ENCODE peak calls at places on chromosome 22, in nine cellular contexts. G is mucosa of descending colon, X is psoas muscle, M is heart left ventricle, U is transverse colon, F is foreskin fibroblast, O is GM12865, A is hepatocyte, L is PC-3. K is an unnamed sample.

GRCh38 chr22:16988257-16988656 is 19.8 kb downstream of the GAB4 start:
- DNase-seq in G (no peak), X (no peak), M (no peak), U (no peak), F (no peak), O (no peak), A (no peak), L (no peak), K (no peak)

GRCh38 chr22:19105456-19105855 is 16.8 kb downstream of the DGCR2 start:
- DNase-seq in G (no peak), X (peak), M (no peak), U (no peak), F (no peak), O (no peak), A (no peak), L (no peak), K (no peak)

GRCh38 chr22:48651036-48651890 is 1176.4 kb downstream of the BRD1 start:
- DNase-seq in G (no peak), X (no peak), M (no peak), U (no peak), F (no peak), O (no peak), A (no peak), L (no peak), K (no peak)

GRCh38 chr22:38925571-38926041 is 31.8 kb upstream of the APOBEC3A start:
- DNase-seq in G (no peak), X (no peak), M (no peak), U (no peak), F (peak), O (no peak), A (no peak), L (peak), K (no peak)

GRCh38 chr22:31084811-31085492 is 3.8 kb downstream of the SMTN start:
- DNase-seq in G (peak), X (peak), M (peak), U (peak), F (peak), O (peak), A (peak), L (no peak), K (peak)

GRCh38 chr22:31020334-31020733 is 51.3 kb downstream of the TUG1 start:
- DNase-seq in G (no peak), X (no peak), M (no peak), U (no peak), F (no peak), O (no peak), A (no peak), L (no peak), K (no peak)

GRCh38 chr22:19514831-19515565 is 9.2 kb downstream of the CLDN5 start:
- DNase-seq in G (no peak), X (no peak), M (no peak), U (no peak), F (peak), O (no peak), A (no peak), L (no peak), K (peak)

GRCh38 chr22:30017824-30018223 is 62.4 kb upstream of the HORMAD2 start:
- DNase-seq in G (no peak), X (no peak), M (no peak), U (no peak), F (no peak), O (no peak), A (no peak), L (no peak), K (no peak)

GRCh38 chr22:23834830-23835772 is 3.7 kb downstream of the DERL3 start:
- DNase-seq in G (peak), X (peak), M (peak), U (peak), F (no peak), O (no peak), A (no peak), L (no peak), K (no peak)

GRCh38 chr22:30245985-30246901 is at the start of gene LIF:
- DNase-seq in G (peak), X (no peak), M (no peak), U (peak), F (peak), O (peak), A (peak), L (no peak), K (peak)

GRCh38 chr22:42939941-42940653 is 74.9 kb downstream of the PACSIN2 start:
- DNase-seq in G (peak), X (no peak), M (peak), U (peak), F (peak), O (no peak), A (peak), L (peak), K (peak)

GRCh38 chr22:32542332-32543019 is 67.9 kb downstream of the FBXO7 start:
- DNase-seq in G (no peak), X (peak), M (peak), U (peak), F (no peak), O (no peak), A (no peak), L (no peak), K (no peak)

GRCh38 chr22:44890416-44891292 is 119.2 kb downstream of the PHF21B start:
- DNase-seq in G (no peak), X (peak), M (no peak), U (no peak), F (no peak), O (no peak), A (no peak), L (no peak), K (no peak)

GRCh38 chr22:25160120-25160996 is 39.3 kb upstream of the CRYBB3 start:
- DNase-seq in G (no peak), X (no peak), M (no peak), U (no peak), F (no peak), O (no peak), A (no peak), L (no peak), K (no peak)

GRCh38 chr22:28798810-28799124 is 1.6 kb downstream of the XBP1 start:
- DNase-seq in G (no peak), X (no peak), M (no peak), U (no peak), F (no peak), O (no peak), A (no peak), L (no peak), K (no peak)

GRCh38 chr22:26797910-26798309 is 140.5 kb downstream of the MIAT start:
- DNase-seq in G (no peak), X (no peak), M (no peak), U (no peak), F (no peak), O (peak), A (no peak), L (no peak), K (no peak)

GRCh38 chr22:48351376-48352085 is 1476.1 kb downstream of the BRD1 start:
- DNase-seq in G (no peak), X (peak), M (no peak), U (no peak), F (no peak), O (no peak), A (no peak), L (no peak), K (no peak)

GRCh38 chr22:27801197-27801615 is 350 bp downstream of the MN1 start:
- DNase-seq in G (peak), X (peak), M (peak), U (peak), F (peak), O (peak), A (peak), L (peak), K (peak)

GRCh38 chr22:20021196-20022181 is 579 bp downstream of the TANGO2 start:
- DNase-seq in G (peak), X (peak), M (peak), U (peak), F (peak), O (no peak), A (peak), L (peak), K (peak)

GRCh38 chr22:38981005-38981658 is 1.0 kb upstream of the APOBEC3B start:
- DNase-seq in G (no peak), X (peak), M (no peak), U (peak), F (peak), O (peak), A (peak), L (peak), K (peak)

GRCh38 chr22:27840436-27840835 is 38.9 kb upstream of the MN1 start:
- DNase-seq in G (no peak), X (no peak), M (no peak), U (no peak), F (no peak), O (no peak), A (no peak), L (no peak), K (no peak)

GRCh38 chr22:32106930-32107329 is 52.2 kb downstream of the C22orf42 start:
- DNase-seq in G (no peak), X (no peak), M (no peak), U (no peak), F (no peak), O (peak), A (peak), L (peak), K (peak)

GRCh38 chr22:38715176-38715764 is 9.5 kb downstream of the GTPBP1 start:
- DNase-seq in G (no peak), X (no peak), M (peak), U (no peak), F (no peak), O (no peak), A (no peak), L (no peak), K (no peak)

GRCh38 chr22:33706100-33706499 is 214.2 kb downstream of the LARGE1 start:
- DNase-seq in G (no peak), X (no peak), M (peak), U (no peak), F (no peak), O (no peak), A (no peak), L (no peak), K (no peak)

GRCh38 chr22:27100789-27101188 is 443.4 kb downstream of the MIAT start:
- DNase-seq in G (no peak), X (no peak), M (no peak), U (no peak), F (no peak), O (no peak), A (peak), L (no peak), K (no peak)

GRCh38 chr22:33735978-33736377 is 184.3 kb downstream of the LARGE1 start:
- DNase-seq in G (no peak), X (no peak), M (no peak), U (no peak), F (no peak), O (no peak), A (no peak), L (no peak), K (no peak)

GRCh38 chr22:33579448-33580093 is 340.7 kb downstream of the LARGE1 start:
- DNase-seq in G (peak), X (peak), M (peak), U (peak), F (no peak), O (peak), A (peak), L (peak), K (peak)

GRCh38 chr22:39360674-39361413 is 11.1 kb downstream of the SYNGR1 start:
- DNase-seq in G (no peak), X (no peak), M (no peak), U (no peak), F (no peak), O (no peak), A (no peak), L (no peak), K (peak)

GRCh38 chr22:34414467-34415440 is 494.5 kb upstream of the LARGE1 start:
- DNase-seq in G (peak), X (no peak), M (peak), U (peak), F (no peak), O (peak), A (peak), L (peak), K (peak)

GRCh38 chr22:26393929-26394328 is 35.1 kb upstream of the ASPHD2 start:
- DNase-seq in G (no peak), X (no peak), M (no peak), U (no peak), F (no peak), O (no peak), A (no peak), L (no peak), K (no peak)

GRCh38 chr22:19038728-19039447 is 83.3 kb downstream of the DGCR2 start:
- DNase-seq in G (peak), X (peak), M (no peak), U (no peak), F (no peak), O (no peak), A (no peak), L (no peak), K (no peak)

GRCh38 chr22:43953988-43954771 is 1.1 kb upstream of the SAMM50 start:
- DNase-seq in G (no peak), X (no peak), M (no peak), U (no peak), F (no peak), O (no peak), A (no peak), L (no peak), K (no peak)

GRCh38 chr22:25666308-25666707 is 75.7 kb upstream of the MYO18B start:
- DNase-seq in G (peak), X (peak), M (peak), U (peak), F (no peak), O (no peak), A (peak), L (no peak), K (no peak)

GRCh38 chr22:41230399-41230785 is 10.3 kb downstream of the CHADL start:
- DNase-seq in G (no peak), X (no peak), M (no peak), U (no peak), F (no peak), O (no peak), A (no peak), L (no peak), K (no peak)

GRCh38 chr22:19959043-19959586 is 17.5 kb upstream of the TXNRD2 start:
- DNase-seq in G (peak), X (peak), M (peak), U (peak), F (peak), O (no peak), A (peak), L (no peak), K (peak)

GRCh38 chr22:46649176-46650077 is 29.2 kb downstream of the GRAMD4 start:
- DNase-seq in G (no peak), X (no peak), M (peak), U (no peak), F (peak), O (no peak), A (no peak), L (peak), K (no peak)

GRCh38 chr22:44909241-44909640 is 100.6 kb downstream of the PHF21B start:
- DNase-seq in G (no peak), X (no peak), M (no peak), U (no peak), F (no peak), O (no peak), A (no peak), L (no peak), K (no peak)

GRCh38 chr22:20638143-20638870 is 130.9 kb downstream of the MED15 start:
- DNase-seq in G (no peak), X (no peak), M (no peak), U (no peak), F (no peak), O (no peak), A (peak), L (no peak), K (no peak)

GRCh38 chr22:44413211-44413610 is 84.8 kb downstream of the RTL6 start:
- DNase-seq in G (peak), X (no peak), M (no peak), U (no peak), F (no peak), O (no peak), A (no peak), L (no peak), K (no peak)

DNA sequence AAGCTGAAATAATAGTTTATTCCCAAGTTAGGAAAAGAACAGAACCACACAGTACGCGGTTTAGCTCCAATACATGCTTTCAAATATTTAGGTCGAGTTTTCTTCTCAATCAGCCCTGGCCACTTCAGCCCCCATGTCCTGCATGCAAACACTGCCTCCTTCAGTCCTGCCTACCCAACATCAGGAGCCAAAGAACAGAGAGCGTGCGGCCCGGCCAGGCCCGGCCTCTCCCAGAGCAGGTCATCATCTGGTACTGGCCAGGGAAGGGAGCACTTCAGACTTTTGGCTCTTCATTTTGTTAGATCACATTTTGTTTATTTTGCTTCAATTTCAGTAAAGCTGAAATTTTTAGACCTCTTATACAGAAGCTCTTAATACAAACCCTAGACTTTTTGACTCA is 6.7 kb downstream of the BRD1 start:
- DNase-seq in G (no peak), X (no peak), M (no peak), U (no peak), F (no peak), O (no peak), A (no peak), L (no peak), K (no peak)
- H3K4me3 ChIP-seq in G (no peak), X (no peak), M (no peak), U (no peak), F (no peak), O (no peak), A (no peak), L (no peak), K (no peak)

GRCh38 chr22:22048981-22049531 is 66.5 kb upstream of the TOP3B start:
- DNase-seq in G (no peak), X (no peak), M (no peak), U (no peak), F (no peak), O (no peak), A (no peak), L (no peak), K (no peak)
- H3K4me3 ChIP-seq in G (no peak), X (no peak), M (no peak), U (no peak), F (no peak), O (no peak), A (no peak), L (no peak), K (no peak)

DNA sequence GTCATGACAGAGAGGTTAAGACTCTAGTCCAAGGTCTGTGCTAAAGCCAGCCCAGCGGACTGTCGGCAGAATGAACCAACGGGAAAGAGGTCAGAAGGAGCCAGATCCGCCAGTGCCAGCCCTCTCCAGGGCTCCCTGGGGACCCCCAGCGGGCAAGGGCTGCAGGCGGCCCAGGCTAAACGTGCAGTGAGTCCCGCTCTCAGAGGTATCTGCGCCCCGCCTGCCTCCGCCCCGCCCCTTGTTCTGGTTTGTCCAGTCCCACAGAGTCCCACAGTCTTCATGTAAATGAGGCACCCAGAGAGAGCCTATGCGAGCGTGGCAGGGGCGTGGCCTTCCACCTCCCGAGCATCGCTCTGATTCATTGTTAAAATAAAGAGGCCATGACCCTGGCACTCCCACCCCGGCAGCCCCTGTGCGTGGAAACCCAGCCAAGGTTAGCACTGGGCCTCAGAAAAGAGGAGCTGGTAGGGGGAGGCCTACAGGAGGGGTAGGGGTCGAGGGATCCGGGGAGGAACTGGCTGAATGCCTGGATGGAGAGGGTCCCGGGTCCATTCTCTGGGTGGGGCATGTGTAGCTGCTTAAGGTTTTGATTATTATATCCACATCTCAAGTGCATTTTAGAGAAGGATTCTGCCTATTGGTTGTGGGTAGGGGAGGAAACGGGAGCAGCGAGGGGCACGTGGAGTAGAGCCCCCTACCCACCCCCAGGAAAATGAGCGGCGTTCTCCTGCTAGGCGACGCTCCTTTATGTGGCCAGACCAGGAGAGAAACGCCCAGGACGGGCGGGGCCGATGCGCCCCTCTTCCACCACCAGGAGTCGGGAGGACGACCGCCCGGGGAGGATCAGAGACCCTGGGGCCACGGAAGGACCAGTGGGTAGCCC is at the start of gene TRIOBP:
- DNase-seq in G (peak), X (peak), M (peak), U (peak), F (peak), O (peak), A (peak), L (peak), K (peak)
- H3K4me3 ChIP-seq in G (no peak), X (peak), M (peak), U (no peak), F (peak), O (peak), A (no peak), L (peak), K (peak)

DNA sequence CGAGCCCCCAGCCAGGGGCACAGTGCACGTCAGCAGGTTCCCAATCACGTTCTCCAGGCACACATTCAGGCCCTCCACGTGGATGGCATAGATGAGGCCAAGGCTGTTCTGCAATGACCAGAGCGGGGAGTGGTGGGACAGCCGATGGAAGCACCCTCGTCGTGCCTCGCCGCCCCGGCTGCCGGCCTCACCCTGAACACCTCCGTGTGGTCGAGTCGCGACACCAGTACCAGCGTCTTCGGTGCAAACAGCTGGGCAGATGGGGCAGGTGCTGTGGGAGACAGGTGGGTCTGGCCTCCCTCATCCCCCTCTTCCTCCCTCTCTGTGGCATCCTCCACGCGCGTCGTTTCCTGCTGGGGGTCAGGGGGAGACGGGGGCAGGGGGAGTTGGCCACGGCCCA is 7.5 kb downstream of the SBF1 start:
- DNase-seq in G (no peak), X (no peak), M (no peak), U (no peak), F (no peak), O (no peak), A (no peak), L (no peak), K (no peak)
- H3K4me3 ChIP-seq in G (no peak), X (no peak), M (no peak), U (no peak), F (no peak), O (no peak), A (no peak), L (no peak), K (no peak)

K was measured in epithelial cell of esophagus.